ENCODE peak calls at places on chromosomes 13 and 19, in five cellular contexts. K is IMR-90, M is fibroblast of the aortic adventitia, C is Peyer's patch, D is fibroblast of lung. Q is an unnamed sample.

GRCh38 chr19:15318241-15318691 is 14.1 kb downstream of the BRD4 start:
- DNase-seq in K (peak; percentile 42), M (no peak), C (no peak), D (peak; percentile 55), Q (no peak)

GRCh38 chr13:67200183-67200582 is 30.0 kb downstream of the PCDH9 start:
- DNase-seq in K (no peak), M (no peak), C (no peak), D (no peak), Q (no peak)

GRCh38 chr19:45768644-45769053 is 403 bp downstream of the SIX5 start:
- DNase-seq in K (peak; percentile 41), M (no peak), C (no peak), D (peak; percentile 55), Q (peak; percentile 43)

GRCh38 chr19:32363175-32363574 is 17.8 kb downstream of the ZNF507 start:
- DNase-seq in K (peak; percentile 45), M (no peak), C (no peak), D (peak; percentile 60), Q (no peak)

GRCh38 chr13:26941345-26942174 is 181.0 kb upstream of the GPR12 start:
- DNase-seq in K (peak; percentile 91), M (peak; percentile 69), C (no peak), D (peak; percentile 54), Q (peak; percentile 76)

GRCh38 chr19:43430142-43430710 is 15.5 kb downstream of the TEX101 start:
- DNase-seq in K (no peak), M (peak; percentile 18), C (no peak), D (peak; percentile 25), Q (no peak)

GRCh38 chr13:28658539-28658795 is 463 bp upstream of the POMP start:
- DNase-seq in K (no peak), M (no peak), C (no peak), D (no peak), Q (peak; percentile 22)

GRCh38 chr13:32214073-32214472 is 101.1 kb downstream of the ZAR1L start:
- DNase-seq in K (no peak), M (no peak), C (no peak), D (peak; percentile 31), Q (no peak)

GRCh38 chr13:65036999-65037398 is 2193.1 kb downstream of the PCDH9 start:
- DNase-seq in K (no peak), M (no peak), C (no peak), D (no peak), Q (no peak)

GRCh38 chr13:37270206-37271001 is 164.9 kb upstream of the CSNK1A1L start:
- DNase-seq in K (peak; percentile 18), M (no peak), C (no peak), D (peak; percentile 74), Q (peak; percentile 8)

GRCh38 chr13:31192306-31192705 is 7.5 kb upstream of the B3GLCT start:
- DNase-seq in K (no peak), M (no peak), C (no peak), D (no peak), Q (no peak)

GRCh38 chr13:47603365-47603764 is 397.7 kb downstream of the SUCLA2 start:
- DNase-seq in K (peak; percentile 16), M (no peak), C (no peak), D (no peak), Q (peak; percentile 44)

GRCh38 chr13:95676100-95676774 is 702 bp upstream of the DNAJC3 start:
- DNase-seq in K (peak; percentile 39), M (peak; percentile 43), C (no peak), D (peak; percentile 27), Q (peak; percentile 31)

GRCh38 chr19:33933931-33934330 is 137.3 kb downstream of the KCTD15 start:
- DNase-seq in K (no peak), M (no peak), C (no peak), D (no peak), Q (no peak)

GRCh38 chr19:14704450-14704849 is 14.6 kb downstream of the ZNF333 start:
- DNase-seq in K (no peak), M (no peak), C (no peak), D (no peak), Q (no peak)

GRCh38 chr19:53910170-53910518 is 1.1 kb downstream of the CACNG7 start:
- DNase-seq in K (no peak), M (peak; percentile 30), C (no peak), D (no peak), Q (no peak)

GRCh38 chr13:100514788-100515409 is 73.7 kb downstream of the GGACT start:
- DNase-seq in K (peak; percentile 75), M (peak; percentile 79), C (peak; percentile 84), D (peak; percentile 82), Q (peak; percentile 76)

GRCh38 chr19:50427997-50428425 is 4.7 kb upstream of the MYBPC2 start:
- DNase-seq in K (peak; percentile 69), M (peak; percentile 73), C (peak; percentile 77), D (peak; percentile 82), Q (peak; percentile 70)

GRCh38 chr13:51646041-51646670 is 61.9 kb downstream of the WDFY2 start:
- DNase-seq in K (no peak), M (no peak), C (no peak), D (no peak), Q (no peak)

GRCh38 chr19:6216236-6216995 is 63.4 kb downstream of the MLLT1 start:
- DNase-seq in K (no peak), M (no peak), C (peak; percentile 41), D (no peak), Q (no peak)

GRCh38 chr13:42355118-42355840 is 83.3 kb downstream of the AKAP11 start:
- DNase-seq in K (no peak), M (no peak), C (no peak), D (no peak), Q (no peak)

GRCh38 chr19:38792250-38793111 is 3.5 kb downstream of the LGALS7B start:
- DNase-seq in K (no peak), M (no peak), C (peak; percentile 67), D (peak; percentile 14), Q (peak; percentile 18)

GRCh38 chr19:17797397-17798201 is 2.7 kb downstream of the B3GNT3 start:
- DNase-seq in K (no peak), M (no peak), C (peak; percentile 88), D (no peak), Q (no peak)

GRCh38 chr13:102878491-102878890 is 32.7 kb downstream of the ERCC5 start:
- DNase-seq in K (peak; percentile 76), M (peak; percentile 80), C (no peak), D (peak; percentile 18), Q (peak; percentile 56)

GRCh38 chr19:51345076-51345620 is 3.2 kb upstream of the VSIG10L start:
- DNase-seq in K (no peak), M (no peak), C (no peak), D (no peak), Q (no peak)

GRCh38 chr13:50676602-50677001 is 166.9 kb downstream of the DLEU7 start:
- DNase-seq in K (peak; percentile 44), M (peak; percentile 82), C (no peak), D (peak; percentile 31), Q (peak; percentile 64)

GRCh38 chr19:50906217-50906616 is 5.0 kb downstream of the KLK4 start:
- DNase-seq in K (no peak), M (peak; percentile 12), C (no peak), D (peak; percentile 6), Q (peak; percentile 23)

GRCh38 chr13:49292742-49293498 is 45.2 kb downstream of the CDADC1 start:
- DNase-seq in K (peak; percentile 96), M (peak; percentile 84), C (no peak), D (peak; percentile 94), Q (peak; percentile 74)

DNA sequence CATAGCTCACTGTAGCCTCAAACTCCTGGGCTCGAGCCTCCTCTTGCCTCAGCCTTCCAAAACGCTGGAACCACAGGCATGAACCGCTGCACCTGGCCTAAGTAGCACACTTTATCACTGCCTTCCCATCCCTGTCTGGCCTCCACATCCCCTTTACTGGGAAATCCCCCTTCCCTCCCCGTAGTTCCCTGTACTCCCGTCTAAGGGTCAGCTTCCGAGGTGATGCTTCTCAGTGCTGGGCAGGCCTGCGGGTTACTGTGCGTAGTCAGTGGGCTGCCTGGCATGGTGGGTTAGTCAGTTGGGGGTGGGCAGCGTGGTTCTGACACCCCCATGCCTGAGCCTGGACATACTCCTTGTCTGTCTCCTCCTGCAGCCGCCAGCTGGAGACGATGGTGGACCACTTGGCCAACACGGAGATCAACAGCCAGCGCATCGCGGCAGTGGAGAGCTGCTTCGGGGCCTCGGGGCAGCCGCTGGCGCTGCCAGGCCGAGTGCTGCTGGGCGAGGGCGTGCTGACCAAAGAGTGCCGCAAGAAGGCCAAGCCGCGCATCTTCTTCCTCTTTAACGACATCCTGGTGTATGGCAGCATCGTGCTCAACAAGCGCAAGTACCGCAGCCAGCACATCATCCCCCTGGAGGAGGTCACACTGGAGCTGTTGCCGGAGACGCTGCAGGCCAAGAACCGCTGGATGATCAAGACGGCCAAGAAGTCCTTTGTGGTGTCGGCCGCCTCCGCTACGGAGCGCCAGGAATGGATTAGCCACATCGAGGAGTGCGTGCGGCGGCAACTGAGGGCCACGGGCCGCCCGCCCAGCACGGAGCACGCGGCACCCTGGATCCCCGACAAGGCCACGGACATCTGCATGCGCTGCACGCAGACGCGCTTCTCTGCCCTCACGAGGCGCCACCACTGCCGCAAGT is 8.4 kb downstream of the PLEKHF1 start:
- DNase-seq in K (no peak), M (no peak), C (no peak), D (no peak), Q (no peak)
- H3K4me3 ChIP-seq in K (no peak overlapping the region), M (no peak overlapping the region), C (no peak overlapping the region), D (no peak overlapping the region), Q (no peak overlapping the region)

DNA sequence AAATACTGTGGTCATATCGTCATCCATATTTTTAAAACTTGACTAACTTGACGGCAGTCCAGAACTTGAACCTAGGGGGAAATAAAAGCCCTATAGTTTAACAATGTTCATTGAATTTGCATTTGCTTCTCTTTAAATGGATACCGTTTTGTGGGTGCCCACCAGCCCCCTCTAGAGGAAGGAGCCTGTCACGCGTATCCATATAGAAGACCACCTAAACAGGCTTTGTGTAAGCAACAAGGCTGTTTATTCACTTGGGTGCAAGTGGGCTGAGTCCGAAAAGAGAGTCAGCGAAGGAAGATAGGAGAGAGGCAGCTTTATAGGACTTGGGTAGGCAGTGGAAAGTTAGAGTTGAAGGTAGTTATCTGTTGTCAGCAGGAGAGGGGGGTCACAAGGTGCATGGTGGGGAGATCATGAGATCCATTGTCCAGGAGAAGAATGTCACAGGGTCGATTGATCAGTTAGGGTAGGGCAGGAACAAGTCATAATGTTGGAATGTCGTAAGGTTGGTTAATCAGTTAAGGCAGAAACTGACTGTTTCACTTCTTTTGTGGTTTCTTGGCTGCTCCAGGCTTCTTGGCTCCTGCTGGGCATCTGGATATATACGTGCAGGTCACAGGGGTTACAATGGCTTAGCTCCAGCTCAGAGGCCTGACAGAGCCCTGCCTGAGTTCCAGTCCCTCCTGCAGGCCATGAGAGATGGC is 42.5 kb upstream of the ANKRD10 start:
- DNase-seq in K (peak; percentile 16), M (no peak), C (no peak), D (peak; percentile 38), Q (peak; percentile 33)
- TF ChIP-seq CTCF in K (peak; percentile 19), M (no peak), C (no peak), D (no peak), Q (peak; percentile 10)

GRCh38 chr19:47573076-47574026 is at the start of gene ZNF541:
- DNase-seq in K (peak; percentile 12), M (peak; percentile 35), C (peak; percentile 59), D (peak; percentile 42), Q (peak; percentile 36)
- H3K4me3 ChIP-seq in K (peak within 1 kb of the TSS; percentile 19), M (peak within 1 kb of the TSS; percentile 49), C (peak within 1 kb of the TSS; percentile 41), D (peak within 1 kb of the TSS; percentile 44), Q (no peak within 1 kb of the TSS)

GRCh38 chr19:58154679-58155648 is 4.4 kb upstream of the ZNF329 start:
- DNase-seq in K (peak; percentile 91), M (peak; percentile 92), C (peak; percentile 98), D (peak; percentile 92), Q (peak; percentile 90)

GRCh38 chr19:58153386-58153785 is 2.8 kb upstream of the ZNF329 start:
- DNase-seq in K (no peak), M (no peak), C (no peak), D (no peak), Q (no peak)

GRCh38 chr19:58145849-58146248 is 4.7 kb downstream of the ZNF329 start:
- DNase-seq in K (no peak), M (no peak), C (no peak), D (no peak), Q (no peak)

GRCh38 chr19:58154287-58154678 is 3.7 kb upstream of the ZNF329 start:
- DNase-seq in K (peak; percentile 24), M (peak; percentile 54), C (no peak), D (peak; percentile 61), Q (peak; percentile 55)

GRCh38 chr19:58150328-58150921 is at the start of gene ZNF329:
- DNase-seq in K (peak; percentile 76), M (peak; percentile 79), C (peak; percentile 91), D (peak; percentile 80), Q (peak; percentile 76)
- TF ChIP-seq CTCF in K (no peak), M (no peak), C (no peak), D (no peak), Q (no peak)

Q was measured in fibroblast of mammary gland.